ENCODE peak calls at places on chromosome 14, in four cellular contexts. Y is lower lobe of right lung, O is mammary epithelial cell, A is tibial nerve. P is an unnamed sample.

GRCh38 chr14:39426605-39427004 is 5.6 kb downstream of the FBXO33 start:
- DNase-seq in Y (no peak), O (peak), A (no peak), P (no peak)

GRCh38 chr14:86852530-86852929 is 1140.5 kb downstream of the GALC start:
- DNase-seq in Y (no peak), O (no peak), A (no peak), P (no peak)

GRCh38 chr14:91158091-91158790 is 44.4 kb downstream of the DGLUCY start:
- DNase-seq in Y (peak), O (peak), A (no peak), P (no peak)

GRCh38 chr14:42628591-42628990 is 1021.9 kb downstream of the LRFN5 start:
- DNase-seq in Y (no peak), O (no peak), A (no peak), P (no peak)

GRCh38 chr14:103066399-103066798 is 9.1 kb upstream of the CDC42BPB start:
- DNase-seq in Y (no peak), O (no peak), A (no peak), P (no peak)

GRCh38 chr14:29937116-29937515 is 9.5 kb upstream of the PRKD1 start:
- DNase-seq in Y (no peak), O (peak), A (no peak), P (no peak)

GRCh38 chr14:24013654-24014514 is 25.2 kb downstream of the DHRS4L2 start:
- DNase-seq in Y (no peak), O (peak), A (no peak), P (peak)

GRCh38 chr14:42374332-42374731 is 767.7 kb downstream of the LRFN5 start:
- DNase-seq in Y (no peak), O (no peak), A (no peak), P (no peak)

GRCh38 chr14:29233188-29233587 is 466.6 kb downstream of the FOXG1 start:
- DNase-seq in Y (no peak), O (no peak), A (no peak), P (no peak)

GRCh38 chr14:57205953-57206352 is 62.8 kb downstream of the EXOC5 start:
- DNase-seq in Y (no peak), O (no peak), A (no peak), P (no peak)

GRCh38 chr14:68513838-68514610 is 278.8 kb downstream of the ZFP36L1 start:
- DNase-seq in Y (no peak), O (peak), A (no peak), P (no peak)

GRCh38 chr14:85187521-85187920 is 342.4 kb upstream of the FLRT2 start:
- DNase-seq in Y (no peak), O (peak), A (no peak), P (no peak)

GRCh38 chr14:65412189-65412846 is at the start of gene FUT8:
- DNase-seq in Y (peak), O (peak), A (peak), P (peak)

GRCh38 chr14:95931384-95931783 is 54.8 kb downstream of the TUNAR start:
- DNase-seq in Y (no peak), O (no peak), A (no peak), P (no peak)

GRCh38 chr14:79179985-79180384 is 1009.8 kb downstream of the NRXN3 start:
- DNase-seq in Y (no peak), O (no peak), A (no peak), P (no peak)

GRCh38 chr14:63228221-63228620 is 24.0 kb downstream of the RHOJ start:
- DNase-seq in Y (no peak), O (no peak), A (no peak), P (no peak)

GRCh38 chr14:64337901-64338615 is 43.9 kb upstream of the ESR2 start:
- DNase-seq in Y (peak), O (peak), A (no peak), P (no peak)

GRCh38 chr14:68651652-68652432 is 141.0 kb downstream of the ZFP36L1 start:
- DNase-seq in Y (no peak), O (no peak), A (no peak), P (no peak)

GRCh38 chr14:91835197-91835919 is 32.0 kb downstream of the TC2N start:
- DNase-seq in Y (no peak), O (peak), A (no peak), P (no peak)

GRCh38 chr14:105455086-105455640 is 19.5 kb upstream of the CRIP2 start:
- DNase-seq in Y (no peak), O (no peak), A (no peak), P (no peak)

GRCh38 chr14:79407572-79407971 is 803.7 kb downstream of the DIO2 start:
- DNase-seq in Y (no peak), O (no peak), A (no peak), P (no peak)

GRCh38 chr14:67413806-67414769 is 2.1 kb upstream of the PLEK2 start:
- DNase-seq in Y (no peak), O (peak), A (no peak), P (no peak)

GRCh38 chr14:93972618-93973205 is 3.7 kb downstream of the ASB2 start:
- DNase-seq in Y (peak), O (no peak), A (no peak), P (no peak)

GRCh38 chr14:91245029-91245428 is 525 bp upstream of the GPR68 start:
- DNase-seq in Y (no peak), O (no peak), A (no peak), P (peak)

GRCh38 chr14:53764846-53765245 is 191.8 kb downstream of the BMP4 start:
- DNase-seq in Y (no peak), O (no peak), A (no peak), P (no peak)

GRCh38 chr14:38012056-38012455 is 195.6 kb upstream of the SSTR1 start:
- DNase-seq in Y (no peak), O (no peak), A (no peak), P (no peak)

GRCh38 chr14:76874734-76875133 is 48.5 kb downstream of the LRRC74A start:
- DNase-seq in Y (no peak), O (no peak), A (no peak), P (no peak)

GRCh38 chr14:96294246-96294645 is 38.2 kb downstream of the BDKRB1 start:
- DNase-seq in Y (no peak), O (no peak), A (no peak), P (no peak)

GRCh38 chr14:93592786-93593185 is 162.0 kb downstream of the UNC79 start:
- DNase-seq in Y (no peak), O (no peak), A (no peak), P (no peak)

GRCh38 chr14:94451091-94451751 is 1.4 kb downstream of the SERPINA11 start:
- DNase-seq in Y (no peak), O (no peak), A (no peak), P (no peak)

GRCh38 chr14:64754685-64755084 is 50.5 kb downstream of the PLEKHG3 start:
- DNase-seq in Y (no peak), O (no peak), A (no peak), P (no peak)

GRCh38 chr14:32078030-32078793 is 1.1 kb downstream of the ARHGAP5 start:
- DNase-seq in Y (peak), O (peak), A (no peak), P (no peak)

GRCh38 chr14:74505831-74506230 is 12.3 kb downstream of the ISCA2 start:
- DNase-seq in Y (peak), O (no peak), A (no peak), P (no peak)

GRCh38 chr14:83290447-83290846 is 1756.8 kb upstream of the SEL1L start:
- DNase-seq in Y (no peak), O (no peak), A (no peak), P (no peak)

GRCh38 chr14:64707661-64708060 is 3.4 kb downstream of the PLEKHG3 start:
- DNase-seq in Y (no peak), O (peak), A (no peak), P (no peak)

GRCh38 chr14:50040401-50040775 is 76.0 kb downstream of the VCPKMT start:
- DNase-seq in Y (no peak), O (peak), A (no peak), P (peak)

GRCh38 chr14:36222952-36223468 is 46.5 kb upstream of the PTCSC3 start:
- DNase-seq in Y (no peak), O (no peak), A (no peak), P (no peak)

GRCh38 chr14:94267352-94267751 is 25.7 kb downstream of the SERPINA10 start:
- DNase-seq in Y (no peak), O (no peak), A (no peak), P (no peak)

GRCh38 chr14:101774814-101775213 is 13.3 kb downstream of the PPP2R5C start:
- DNase-seq in Y (no peak), O (no peak), A (no peak), P (no peak)

DNA sequence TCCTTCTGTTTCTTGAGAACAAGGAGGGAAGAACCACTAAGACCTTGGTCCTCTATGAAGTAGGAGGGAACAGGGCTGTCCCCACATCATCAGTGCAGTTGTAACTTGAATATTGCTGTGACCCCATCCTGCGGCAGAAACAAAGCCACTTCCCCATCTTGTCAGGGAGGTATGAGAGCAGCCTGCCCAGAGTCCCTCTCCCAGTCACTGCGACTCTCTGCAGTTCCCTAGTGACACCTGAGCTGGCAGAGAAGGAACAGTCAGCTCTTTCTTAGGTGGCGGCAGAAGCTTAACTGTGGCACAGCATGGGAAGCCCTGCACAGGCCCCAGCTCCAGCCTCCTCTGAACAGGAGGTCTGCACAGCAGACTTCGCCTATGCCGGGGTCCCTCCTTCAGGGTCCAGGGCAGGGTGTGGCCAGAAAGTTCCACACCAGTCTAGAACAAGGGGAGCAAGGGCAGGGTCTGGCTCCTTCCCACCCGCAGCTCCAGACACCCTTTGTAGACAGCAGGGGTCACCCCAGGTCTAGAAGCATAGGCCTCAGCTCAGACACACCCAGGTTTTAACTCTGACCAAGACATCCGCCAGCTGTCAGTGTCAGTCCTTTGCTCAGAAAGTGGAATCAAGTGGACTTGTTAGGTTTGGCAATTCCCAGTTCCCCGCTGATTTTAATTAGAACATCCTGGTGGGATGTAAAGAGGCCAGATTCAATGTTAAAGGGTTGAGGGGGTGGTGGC is 36.8 kb downstream of the DEGS2 start:
- DNase-seq in Y (no peak), O (no peak), A (no peak), P (no peak)
- TF ChIP-seq CTCF in Y (no peak), O (no peak), A (no peak), P (no peak)

GRCh38 chr14:22531451-22532344 is 57.3 kb downstream of the DAD1 start:
- DNase-seq in Y (no peak), O (no peak), A (no peak), P (no peak)
- H3K27ac ChIP-seq in Y (no peak), O (no peak), A (peak), P (peak)

GRCh38 chr14:55354500-55354899 is 57.1 kb downstream of the ATG14 start:
- DNase-seq in Y (no peak), O (peak), A (no peak), P (peak)
- TF ChIP-seq CTCF in Y (peak), O (peak), A (peak), P (peak)

GRCh38 chr14:104320611-104321086 is 182.3 kb downstream of the KIF26A start:
- DNase-seq in Y (peak), O (no peak), A (no peak), P (no peak)

GRCh38 chr14:104319489-104320241 is 181.3 kb downstream of the KIF26A start:
- DNase-seq in Y (peak), O (no peak), A (no peak), P (no peak)

GRCh38 chr14:104317500-104317805 is 179.1 kb downstream of the KIF26A start:
- DNase-seq in Y (peak), O (no peak), A (no peak), P (no peak)

GRCh38 chr14:104317975-104318557 is 179.7 kb downstream of the KIF26A start:
- DNase-seq in Y (no peak), O (no peak), A (no peak), P (no peak)

DNA sequence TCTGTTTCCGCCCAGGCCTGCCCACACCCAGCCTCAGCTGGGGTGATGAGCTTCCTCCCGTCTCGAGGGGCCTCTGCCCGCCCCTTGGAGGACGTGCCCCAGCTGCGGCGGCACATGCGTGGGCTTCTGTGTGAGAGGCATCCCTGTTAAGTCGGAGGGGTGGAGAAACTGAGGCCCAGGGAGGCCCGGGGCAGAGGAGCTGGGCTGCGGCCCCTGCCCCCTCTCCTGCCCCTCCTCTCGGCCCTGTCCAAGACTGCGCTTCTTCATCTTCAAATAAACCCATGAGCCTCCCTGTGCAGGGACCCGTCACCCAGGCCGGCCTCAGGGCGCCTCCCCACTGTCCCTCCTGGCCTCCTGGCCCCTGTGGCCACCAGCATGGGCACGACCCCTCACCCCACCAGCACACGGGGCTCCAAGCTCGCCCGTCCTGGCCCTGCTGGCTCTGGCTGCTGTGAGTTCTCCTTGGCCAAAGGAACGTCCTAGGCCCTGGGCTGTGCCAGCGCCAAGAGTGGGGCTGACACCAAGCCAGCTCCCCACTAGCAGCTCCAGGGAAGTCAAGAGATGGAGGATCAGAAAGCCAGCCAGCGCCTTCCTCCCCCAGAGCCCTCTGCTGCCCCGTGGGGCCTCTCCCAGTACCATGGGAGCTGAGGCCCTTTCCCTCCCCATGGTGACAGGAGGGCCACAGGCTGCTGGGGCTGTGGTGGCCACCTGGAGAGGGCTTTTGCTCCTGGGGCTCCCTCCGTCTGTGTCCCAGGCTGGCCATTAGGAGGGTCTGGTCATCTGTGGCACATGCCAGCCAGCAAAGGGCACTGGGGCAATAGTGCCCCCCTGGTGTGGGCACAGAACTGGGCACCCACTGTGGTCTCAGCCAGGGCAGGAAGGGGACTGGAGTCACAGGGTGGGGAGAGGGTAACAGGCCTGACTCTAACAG is 180.4 kb downstream of the KIF26A start:
- DNase-seq in Y (peak), O (no peak), A (no peak), P (no peak)
- H3K27ac ChIP-seq in Y (no peak), O (no peak), A (no peak), P (no peak)